ENCODE peak calls at places on chromosomes 12 and 14, in seven cellular contexts. D, C, S, U, V, E and H are unnamed samples.

GRCh38 chr12:58871557-58871956 is 48.7 kb downstream of the LRIG3 start:
- DNase-seq in C (no peak), S (no peak), U (no peak), V (no peak), E (no peak), D (no peak), H (no peak)

GRCh38 chr14:61320806-61321384 is 484 bp upstream of the PRKCH start:
- DNase-seq in E (no peak), S (no peak), V (no peak), C (no peak), D (no peak), U (no peak), H (peak; percentile 71)

GRCh38 chr14:58465425-58465824 is 37.9 kb downstream of the KIAA0586 start:
- DNase-seq in S (no peak), C (no peak), D (no peak), U (peak; percentile 35), E (no peak), V (no peak), H (peak; percentile 44)

GRCh38 chr12:21429994-21430393 is 7.5 kb upstream of the PYROXD1 start:
- DNase-seq in D (no peak), S (no peak), V (no peak), C (no peak), U (no peak), E (no peak), H (no peak)

GRCh38 chr14:51165415-51165814 is 70.5 kb upstream of the TRIM9 start:
- DNase-seq in D (no peak), E (no peak), V (no peak), S (no peak), U (no peak), C (no peak), H (no peak)

GRCh38 chr12:111578276-111578970 is 20.7 kb downstream of the ATXN2 start:
- DNase-seq in C (no peak), D (no peak), E (peak; percentile 53), U (peak; percentile 76), S (no peak), V (no peak), H (no peak)

GRCh38 chr12:93902736-93903562 is 225.8 kb downstream of the CRADD start:
- DNase-seq in U (no peak), V (no peak), D (no peak), E (no peak), S (no peak), C (no peak), H (no peak)

GRCh38 chr12:11624126-11624525 is 25.3 kb upstream of the ETV6 start:
- DNase-seq in S (no peak), D (no peak), E (no peak), V (no peak), C (no peak), U (no peak), H (no peak)

GRCh38 chr12:119177724-119178380 is 879 bp upstream of the HSPB8 start:
- DNase-seq in C (no peak), E (no peak), U (no peak), S (no peak), V (no peak), D (no peak), H (no peak)

GRCh38 chr14:62914025-62914424 is 131.2 kb downstream of the KCNH5 start:
- DNase-seq in C (no peak), D (no peak), V (no peak), U (peak; percentile 51), E (peak; percentile 30), S (no peak), H (no peak)

GRCh38 chr14:89454971-89455370 is 37.9 kb upstream of the FOXN3 start:
- DNase-seq in U (no peak), D (no peak), E (no peak), S (no peak), V (no peak), C (no peak), H (no peak)

GRCh38 chr12:92259852-92260251 is 114.2 kb upstream of the BTG1 start:
- DNase-seq in U (no peak), V (no peak), S (no peak), C (no peak), D (no peak), E (no peak), H (no peak)

GRCh38 chr14:50038398-50039119 is 77.8 kb downstream of the VCPKMT start:
- DNase-seq in E (peak; percentile 45), D (no peak), V (no peak), U (peak; percentile 93), S (no peak), C (no peak), H (no peak)

GRCh38 chr12:54009171-54010052 is 627 bp downstream of the HOXC8 start:
- DNase-seq in S (no peak), U (no peak), C (peak; percentile 40), D (no peak), V (no peak), E (no peak), H (no peak)

GRCh38 chr14:101200008-101200649 is 296.6 kb upstream of the RTL1 start:
- DNase-seq in U (no peak), C (no peak), V (no peak), D (no peak), S (no peak), E (no peak), H (no peak)

GRCh38 chr12:47156167-47156736 is 76.5 kb upstream of the AMIGO2 start:
- DNase-seq in E (no peak), S (no peak), D (no peak), U (peak; percentile 44), C (peak; percentile 38), V (no peak), H (peak; percentile 10)

GRCh38 chr12:123986374-123986920 is 13.4 kb downstream of the ZNF664 start:
- DNase-seq in C (no peak), U (no peak), D (no peak), S (no peak), E (no peak), V (no peak), H (no peak)

GRCh38 chr14:64997108-64997794 is 10.6 kb downstream of the FNTB start:
- DNase-seq in C (peak; percentile 44), E (no peak), D (no peak), V (no peak), U (no peak), S (no peak), H (no peak)

GRCh38 chr14:78356406-78356805 is 186.2 kb downstream of the NRXN3 start:
- DNase-seq in U (no peak), C (no peak), S (no peak), D (no peak), E (no peak), V (no peak), H (no peak)

GRCh38 chr12:109727746-109728726 is 14.4 kb downstream of the FAM222A start:
- DNase-seq in U (no peak), S (no peak), D (no peak), E (no peak), V (no peak), C (no peak), H (no peak)

GRCh38 chr14:68440776-68441175 is 352.1 kb downstream of the ZFP36L1 start:
- DNase-seq in C (no peak), S (no peak), V (no peak), E (no peak), U (no peak), D (no peak), H (no peak)